ENCODE peak calls at places on chromosome 17, in eight cellular contexts. J, B, F, K, W, M, L and S are unnamed samples.

GRCh38 chr17:13640559-13640958 is 38.8 kb upstream of the HS3ST3A1 start:
- DNase-seq in J (no peak), B (no peak), F (no peak), K (no peak), W (no peak), M (no peak), L (no peak), S (no peak)

GRCh38 chr17:75978938-75979704 is at the start of the genes ACOX1 and TEN1:
- DNase-seq in J (peak), B (peak), F (peak), K (peak), W (peak), M (peak), L (peak), S (peak)

GRCh38 chr17:8073627-8074485 is 13.7 kb downstream of the ALOX12B start:
- DNase-seq in J (peak), B (peak), F (peak), K (peak), W (peak), M (peak), L (peak), S (peak)

GRCh38 chr17:5065227-5065744 is 13.0 kb upstream of the ZFP3 start:
- DNase-seq in J (no peak), B (no peak), F (no peak), K (no peak), W (no peak), M (no peak), L (no peak), S (no peak)

GRCh38 chr17:29140631-29141483 is 39.3 kb downstream of the MYO18A start:
- DNase-seq in J (peak), B (no peak), F (no peak), K (peak), W (no peak), M (peak), L (no peak), S (no peak)

GRCh38 chr17:17367931-17368330 is 64.8 kb downstream of the NT5M start:
- DNase-seq in J (no peak), B (no peak), F (no peak), K (no peak), W (no peak), M (no peak), L (no peak), S (no peak)

GRCh38 chr17:50464736-50465135 is 3.9 kb downstream of the CHAD start:
- DNase-seq in J (no peak), B (no peak), F (no peak), K (no peak), W (no peak), M (no peak), L (no peak), S (no peak)

GRCh38 chr17:16243811-16244567 is 27.0 kb downstream of the PIGL start:
- DNase-seq in J (no peak), B (no peak), F (no peak), K (no peak), W (no peak), M (no peak), L (no peak), S (no peak)

GRCh38 chr17:3512512-3513171 is 36.8 kb downstream of the ASPA start:
- DNase-seq in J (no peak), B (no peak), F (peak), K (no peak), W (peak), M (no peak), L (no peak), S (no peak)

GRCh38 chr17:17044846-17045561 is 2.7 kb downstream of the MPRIP start:
- DNase-seq in J (peak), B (no peak), F (no peak), K (no peak), W (no peak), M (peak), L (no peak), S (no peak)

GRCh38 chr17:46191332-46192210 is 1.7 kb downstream of the KANSL1 start:
- DNase-seq in J (peak), B (peak), F (no peak), K (no peak), W (peak), M (peak), L (peak), S (no peak)

GRCh38 chr17:38783227-38783626 is 16.1 kb downstream of the PIP4K2B start:
- DNase-seq in J (no peak), B (no peak), F (no peak), K (no peak), W (no peak), M (no peak), L (no peak), S (no peak)

GRCh38 chr17:20187049-20187448 is 177.9 kb downstream of the SPECC1 start:
- DNase-seq in J (no peak), B (no peak), F (no peak), K (no peak), W (no peak), M (no peak), L (no peak), S (no peak)

GRCh38 chr17:57757735-57758134 is 12.6 kb upstream of the CCDC182 start:
- DNase-seq in J (no peak), B (no peak), F (no peak), K (no peak), W (no peak), M (no peak), L (no peak), S (no peak)

GRCh38 chr17:12673788-12674187 is 8.1 kb downstream of the MYOCD start:
- DNase-seq in J (no peak), B (no peak), F (no peak), K (no peak), W (no peak), M (no peak), L (no peak), S (no peak)

GRCh38 chr17:1331708-1332107 is 52.2 kb downstream of the TRARG1 start:
- DNase-seq in J (no peak), B (no peak), F (no peak), K (peak), W (no peak), M (no peak), L (no peak), S (no peak)

GRCh38 chr17:56985371-56986162 is 7.6 kb downstream of the SCPEP1 start:
- DNase-seq in J (no peak), B (no peak), F (no peak), K (no peak), W (no peak), M (peak), L (no peak), S (no peak)

GRCh38 chr17:39704821-39705551 is 5.1 kb downstream of the ERBB2 start:
- DNase-seq in J (no peak), B (no peak), F (peak), K (no peak), W (peak), M (no peak), L (peak), S (no peak)

GRCh38 chr17:39152134-39152884 is 872 bp upstream of the PLXDC1 start:
- DNase-seq in J (peak), B (no peak), F (peak), K (peak), W (no peak), M (no peak), L (no peak), S (peak)

GRCh38 chr17:69709441-69709840 is 294.9 kb downstream of the MAP2K6 start:
- DNase-seq in J (no peak), B (no peak), F (no peak), K (no peak), W (no peak), M (no peak), L (no peak), S (no peak)

GRCh38 chr17:2024572-2025219 is 438 bp downstream of the RTN4RL1 start:
- DNase-seq in J (no peak), B (no peak), F (no peak), K (no peak), W (no peak), M (no peak), L (no peak), S (no peak)

GRCh38 chr17:4332296-4332970 is 34.0 kb downstream of the UBE2G1 start:
- DNase-seq in J (no peak), B (no peak), F (no peak), K (no peak), W (no peak), M (no peak), L (no peak), S (no peak)

GRCh38 chr17:7354262-7354781 is 634 bp upstream of the TMEM95 start:
- DNase-seq in J (no peak), B (peak), F (no peak), K (no peak), W (no peak), M (no peak), L (no peak), S (no peak)

GRCh38 chr17:8151641-8152111 is 528 bp downstream of the PER1 start:
- DNase-seq in J (peak), B (no peak), F (peak), K (no peak), W (peak), M (peak), L (no peak), S (peak)

GRCh38 chr17:34519286-34519685 is 60.1 kb upstream of the TMEM132E start:
- DNase-seq in J (peak), B (peak), F (no peak), K (no peak), W (no peak), M (no peak), L (peak), S (no peak)
- TF ChIP-seq CTCF in J (peak), B (peak), F (no peak), K (no peak), W (peak), M (peak), L (peak), S (no peak)

DNA sequence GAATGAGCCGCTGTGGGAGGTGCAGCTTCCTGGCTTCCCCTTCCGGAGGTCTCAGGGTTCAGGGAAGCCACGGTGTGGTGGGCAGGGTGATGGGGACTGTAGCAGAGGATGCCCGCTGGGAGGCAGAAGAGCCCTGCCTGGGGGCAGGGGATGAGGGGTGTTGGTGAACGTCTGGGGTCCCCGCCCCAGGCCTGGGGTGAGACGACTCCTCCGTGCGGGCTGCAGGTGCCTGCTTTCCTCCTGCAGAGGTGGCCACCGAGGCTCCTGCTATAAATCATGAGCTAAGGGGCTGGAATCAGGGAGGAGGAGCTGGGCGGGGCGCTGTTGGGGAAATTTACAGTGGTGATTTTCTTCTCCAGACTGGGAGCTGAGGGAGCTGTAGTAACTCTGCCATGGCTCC is 167.0 kb downstream of the MRM1 start:
- DNase-seq in J (no peak), B (no peak), F (no peak), K (no peak), W (no peak), M (no peak), L (no peak), S (no peak)
- TF ChIP-seq CTCF in J (no peak), B (peak), F (no peak), K (no peak), W (no peak), M (no peak), L (no peak), S (no peak)

GRCh38 chr17:10394201-10394887 is 21.5 kb upstream of the MYH13 start:
- DNase-seq in J (no peak), B (peak), F (no peak), K (no peak), W (no peak), M (no peak), L (no peak), S (no peak)

GRCh38 chr17:10396529-10397163 is 23.8 kb upstream of the MYH13 start:
- DNase-seq in J (no peak), B (no peak), F (no peak), K (no peak), W (no peak), M (no peak), L (no peak), S (no peak)

GRCh38 chr17:10403589-10403988 is 18.2 kb downstream of the MYH8 start:
- DNase-seq in J (no peak), B (no peak), F (no peak), K (no peak), W (no peak), M (no peak), L (no peak), S (no peak)

GRCh38 chr17:10398352-10398751 is 23.4 kb downstream of the MYH8 start:
- DNase-seq in J (no peak), B (no peak), F (no peak), K (no peak), W (no peak), M (no peak), L (no peak), S (no peak)
- TF ChIP-seq CTCF in J (no peak), B (no peak), F (no peak), K (no peak), W (no peak), M (no peak), L (no peak), S (no peak)

GRCh38 chr17:52105601-52106000 is 52.9 kb downstream of the CA10 start:
- DNase-seq in J (no peak), B (no peak), F (no peak), K (no peak), W (no peak), M (no peak), L (no peak), S (no peak)

GRCh38 chr17:52111182-52111581 is 47.3 kb downstream of the CA10 start:
- DNase-seq in J (no peak), B (no peak), F (no peak), K (no peak), W (no peak), M (no peak), L (no peak), S (no peak)

GRCh38 chr17:52106070-52106469 is 52.4 kb downstream of the CA10 start:
- DNase-seq in J (no peak), B (no peak), F (no peak), K (no peak), W (no peak), M (no peak), L (no peak), S (no peak)

DNA sequence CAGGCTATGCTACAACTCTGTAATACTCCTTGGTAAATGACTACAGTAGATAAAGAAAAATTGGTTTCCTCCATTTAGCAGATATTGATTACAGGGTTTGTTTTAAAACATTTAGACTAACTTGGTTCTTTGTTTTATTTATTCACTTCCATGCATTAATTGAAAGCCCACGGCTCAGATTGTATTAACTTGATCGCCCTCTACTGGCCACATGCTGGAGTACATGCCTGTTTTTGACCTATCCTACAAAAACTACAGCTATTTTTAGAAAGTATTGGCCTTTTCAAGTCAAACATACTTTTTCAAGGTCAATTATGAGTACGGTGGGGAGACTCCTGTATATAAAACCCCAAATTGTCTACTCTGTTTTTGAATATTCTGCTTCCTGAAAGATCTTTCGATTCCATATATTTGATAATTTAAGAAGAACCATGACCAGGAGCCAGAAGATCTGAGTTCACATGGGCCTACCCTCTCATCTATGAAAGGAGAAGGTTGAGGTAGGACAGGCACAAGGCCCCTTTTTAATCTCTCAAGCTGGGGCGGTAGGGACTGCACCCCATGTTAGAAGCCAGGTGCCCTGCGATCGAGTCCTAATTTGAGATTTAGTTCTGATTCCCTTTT is 51.8 kb downstream of the CA10 start:
- DNase-seq in J (peak), B (peak), F (peak), K (no peak), W (peak), M (peak), L (peak), S (no peak)
- TF ChIP-seq CTCF in J (peak), B (peak), F (peak), K (peak), W (peak), M (peak), L (peak), S (peak)

GRCh38 chr17:64295146-64295545 is 32.1 kb upstream of the TEX2 start:
- DNase-seq in J (no peak), B (no peak), F (no peak), K (no peak), W (no peak), M (no peak), L (no peak), S (no peak)

GRCh38 chr17:64296246-64296645 is 33.2 kb upstream of the TEX2 start:
- DNase-seq in J (no peak), B (no peak), F (no peak), K (no peak), W (no peak), M (no peak), L (no peak), S (no peak)

GRCh38 chr17:64289652-64290051 is 26.6 kb upstream of the TEX2 start:
- DNase-seq in J (no peak), B (no peak), F (no peak), K (no peak), W (no peak), M (no peak), L (no peak), S (no peak)

GRCh38 chr17:64291268-64291851 is 28.3 kb upstream of the TEX2 start:
- DNase-seq in J (peak), B (no peak), F (no peak), K (no peak), W (no peak), M (peak), L (peak), S (no peak)
- TF ChIP-seq CTCF in J (peak), B (no peak), F (no peak), K (no peak), W (no peak), M (peak), L (no peak), S (peak)

DNA sequence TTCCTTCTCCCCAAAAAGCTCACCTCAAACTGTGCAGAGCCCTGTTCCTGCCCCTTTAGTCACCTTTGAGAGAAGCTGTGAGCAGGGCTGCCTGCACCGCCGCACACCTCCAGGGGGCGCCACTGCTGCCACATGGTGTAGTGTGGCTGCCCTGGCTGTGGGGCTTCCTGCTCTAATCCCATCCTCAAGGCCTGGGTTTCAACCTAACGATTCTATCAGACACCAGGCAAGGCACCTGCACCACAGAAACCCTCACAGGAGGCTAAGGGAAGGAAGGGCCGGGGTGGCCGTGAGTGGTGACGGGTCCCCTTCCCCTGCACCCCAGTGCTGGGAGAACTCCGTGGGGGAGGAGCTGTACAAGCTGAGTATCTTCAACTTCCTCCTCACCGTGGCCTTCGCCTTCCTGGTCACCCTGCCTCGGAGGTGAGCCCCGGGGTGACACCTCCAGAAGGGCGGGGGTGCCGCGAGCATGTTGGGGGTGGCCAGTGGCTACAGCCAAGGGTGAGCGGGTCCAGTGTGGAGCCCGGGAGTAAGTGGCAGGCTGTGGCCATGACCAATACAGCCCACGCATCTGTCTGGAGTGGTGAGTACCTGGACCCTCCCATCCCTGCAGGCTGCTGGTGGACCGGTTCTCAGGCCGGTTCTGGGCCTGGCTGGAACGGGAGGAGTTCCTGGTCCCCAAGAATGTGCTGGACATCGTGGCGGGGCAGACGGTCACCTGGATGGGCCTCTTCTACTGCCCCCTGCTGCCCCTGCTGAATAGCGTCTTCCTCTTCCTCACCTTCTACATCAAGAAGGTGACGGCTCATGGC is 7.0 kb downstream of the TMC8 start:
- DNase-seq in J (no peak), B (no peak), F (peak), K (no peak), W (no peak), M (peak), L (no peak), S (no peak)
- TF ChIP-seq CTCF in J (peak), B (peak), F (no peak), K (peak), W (no peak), M (peak), L (peak), S (peak)

GRCh38 chr17:73210002-73210678 is 17.3 kb downstream of the COG1 start:
- DNase-seq in J (no peak), B (no peak), F (no peak), K (no peak), W (no peak), M (no peak), L (no peak), S (no peak)
- TF ChIP-seq CTCF in J (peak), B (no peak), F (no peak), K (no peak), W (no peak), M (no peak), L (peak), S (peak)

GRCh38 chr17:67273900-67274299 is 28.9 kb upstream of the HELZ start:
- DNase-seq in J (no peak), B (no peak), F (no peak), K (no peak), W (no peak), M (no peak), L (no peak), S (no peak)

GRCh38 chr17:67274466-67274865 is 29.5 kb upstream of the HELZ start:
- DNase-seq in J (no peak), B (no peak), F (no peak), K (no peak), W (no peak), M (no peak), L (no peak), S (no peak)

GRCh38 chr17:67278363-67278762 is 33.4 kb upstream of the HELZ start:
- DNase-seq in J (no peak), B (no peak), F (no peak), K (no peak), W (no peak), M (no peak), L (no peak), S (no peak)

GRCh38 chr17:67279115-67279514 is 34.1 kb upstream of the HELZ start:
- DNase-seq in J (no peak), B (no peak), F (no peak), K (no peak), W (no peak), M (no peak), L (no peak), S (no peak)

DNA sequence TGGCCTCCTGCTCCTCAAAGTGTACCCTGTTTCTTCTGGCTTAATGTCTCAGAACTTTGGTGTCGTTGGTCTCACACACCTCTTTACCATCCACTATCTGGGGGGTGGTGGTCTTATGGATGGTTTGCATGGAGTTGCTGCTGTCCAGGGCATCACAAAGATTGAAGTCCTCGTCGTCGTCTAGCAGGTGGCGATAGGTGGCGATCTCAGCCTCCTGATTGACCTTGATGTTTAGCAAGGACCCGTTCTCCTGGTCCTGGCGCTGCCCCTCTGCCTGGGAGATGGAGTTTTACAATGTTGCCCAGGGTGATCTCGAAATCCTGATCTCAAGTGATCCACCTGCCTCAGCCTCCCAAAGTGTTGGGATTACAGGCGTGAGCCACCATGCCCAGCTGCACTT is 31.1 kb upstream of the HELZ start:
- DNase-seq in J (peak), B (no peak), F (no peak), K (no peak), W (no peak), M (no peak), L (no peak), S (no peak)
- TF ChIP-seq CTCF in J (no peak), B (no peak), F (no peak), K (no peak), W (no peak), M (no peak), L (no peak), S (no peak)